ENCODE peak calls at places on chromosome 12, in ten cellular contexts. W is EL, F is cardiac muscle cell, I is fibroblast of the aortic adventitia, M is HL-60, T is brain microvascular endothelial cell, U is mucosa of gallbladder, O is fibroblast of lung, K is SK-MEL-5, H is T-helper 17 cell. C is an unnamed sample.

GRCh38 chr12:103495783-103496456 is at the start of gene C12orf42:
- DNase-seq in U (no peak), H (no peak), F (peak; percentile 55), M (no peak), O (no peak), T (no peak), W (peak; percentile 34), K (peak; percentile 70), I (peak; percentile 15), C (no peak)

GRCh38 chr12:76740501-76740900 is 23.4 kb upstream of the ZDHHC17 start:
- DNase-seq in M (no peak), W (no peak), H (no peak), I (no peak), U (no peak), T (no peak), O (no peak), K (no peak), F (no peak), C (no peak)

GRCh38 chr12:102957339-102958050 is at the start of gene ASCL1:
- DNase-seq in O (peak; percentile 33), H (no peak), K (no peak), F (peak; percentile 32), U (no peak), W (peak; percentile 13), I (peak; percentile 28), M (no peak), T (no peak), C (no peak)

GRCh38 chr12:74483057-74483456 is 54.6 kb upstream of the ATXN7L3B start:
- DNase-seq in H (no peak), M (no peak), F (no peak), U (no peak), O (no peak), W (no peak), K (no peak), I (no peak), T (no peak), C (no peak)

GRCh38 chr12:111841236-111841749 is 735 bp upstream of the MAPKAPK5 start:
- DNase-seq in W (no peak), F (no peak), T (no peak), K (no peak), U (no peak), M (no peak), O (peak; percentile 3), H (no peak), I (no peak), C (no peak)

GRCh38 chr12:52404951-52405350 is 1.2 kb downstream of the KRT82 start:
- DNase-seq in T (no peak), F (no peak), U (no peak), I (no peak), K (peak; percentile 32), W (no peak), O (no peak), M (no peak), H (no peak), C (no peak)

GRCh38 chr12:77122236-77122635 is 56.9 kb upstream of the E2F7 start:
- DNase-seq in T (peak; percentile 98), U (no peak), K (peak; percentile 79), W (peak; percentile 92), M (no peak), O (peak; percentile 99), I (peak; percentile 98), F (no peak), H (no peak), C (no peak)

GRCh38 chr12:52370906-52371608 is 3.8 kb upstream of the KRT85 start:
- DNase-seq in U (peak; percentile 72), H (no peak), M (no peak), O (peak; percentile 78), F (no peak), T (peak; percentile 30), W (no peak), I (peak; percentile 90), K (no peak), C (peak; percentile 23)

GRCh38 chr12:130838284-130838950 is 633 bp downstream of the STX2 start:
- DNase-seq in U (no peak), M (no peak), I (no peak), H (peak; percentile 7), W (no peak), K (peak; percentile 18), F (peak; percentile 56), T (peak; percentile 13), O (peak; percentile 15), C (no peak)

GRCh38 chr12:68790081-68790951 is 17.7 kb upstream of the MDM2 start:
- DNase-seq in I (no peak), K (no peak), W (no peak), U (no peak), H (no peak), F (no peak), M (no peak), O (no peak), T (no peak), C (no peak)

GRCh38 chr12:56143870-56144269 is 8.5 kb upstream of the MYL6B start:
- DNase-seq in M (no peak), O (no peak), H (no peak), U (no peak), K (no peak), W (no peak), I (no peak), T (no peak), F (no peak), C (no peak)

GRCh38 chr12:71440393-71441349 is 1.1 kb downstream of the LGR5 start:
- DNase-seq in M (no peak), F (peak; percentile 18), U (no peak), I (no peak), O (peak; percentile 7), K (no peak), W (peak; percentile 16), T (no peak), H (no peak), C (no peak)

GRCh38 chr12:90078344-90078743 is 369.7 kb upstream of the ATP2B1 start:
- DNase-seq in K (no peak), U (no peak), M (no peak), W (no peak), H (no peak), O (no peak), F (no peak), I (no peak), T (no peak), C (no peak)

GRCh38 chr12:121815221-121815620 is 11.4 kb downstream of the SETD1B start:
- DNase-seq in T (no peak), M (no peak), I (no peak), F (no peak), U (no peak), H (no peak), W (no peak), O (no peak), K (no peak), C (no peak)

GRCh38 chr12:115752913-115753726 is 524.4 kb downstream of the MED13L start:
- DNase-seq in H (no peak), O (peak; percentile 66), U (peak; percentile 56), M (peak; percentile 8), T (peak; percentile 63), I (peak; percentile 85), W (peak; percentile 89), F (peak; percentile 77), K (peak; percentile 79), C (no peak)

C was measured in CD14-positive monocyte.